ENCODE peak calls at places on chromosomes 2 and 18, in eight cellular contexts. B, T, O, P, U, E, Z and J are unnamed samples.

GRCh38 chr2:178997477-178997876 is 52.5 kb downstream of the CCDC141 start:
- DNase-seq in B (no peak), T (no peak), O (no peak), P (no peak), U (no peak), E (no peak), Z (no peak), J (no peak)

GRCh38 chr2:238173692-238174091 is 14.9 kb downstream of the ERFE start:
- DNase-seq in B (no peak), T (no peak), O (no peak), P (no peak), U (no peak), E (no peak), Z (no peak), J (no peak)

GRCh38 chr2:217993817-217994459 is 8.9 kb downstream of the TNS1 start:
- DNase-seq in B (peak; percentile 40), T (peak; percentile 51), O (no peak), P (peak; percentile 60), U (peak; percentile 77), E (peak; percentile 85), Z (no peak), J (no peak)

GRCh38 chr2:201996006-201996405 is 37.6 kb upstream of the FZD7 start:
- DNase-seq in B (no peak), T (no peak), O (no peak), P (no peak), U (no peak), E (peak; percentile 84), Z (no peak), J (no peak)

GRCh38 chr18:55406374-55407045 is 181.5 kb downstream of the TCF4 start:
- DNase-seq in B (no peak), T (peak; percentile 25), O (no peak), P (no peak), U (no peak), E (no peak), Z (peak; percentile 4), J (no peak)

GRCh38 chr2:135056790-135057189 is 4.7 kb downstream of the RAB3GAP1 start:
- DNase-seq in B (no peak), T (no peak), O (peak; percentile 29), P (no peak), U (no peak), E (no peak), Z (no peak), J (no peak)

GRCh38 chr2:42446503-42447271 is 47.1 kb downstream of the KCNG3 start:
- DNase-seq in B (no peak), T (no peak), O (no peak), P (no peak), U (no peak), E (no peak), Z (no peak), J (no peak)

GRCh38 chr2:26605195-26605968 is 35.8 kb downstream of the CIB4 start:
- DNase-seq in B (peak; percentile 64), T (peak; percentile 71), O (peak; percentile 31), P (peak; percentile 54), U (peak; percentile 65), E (peak; percentile 67), Z (peak; percentile 65), J (no peak)

GRCh38 chr2:241412144-241412543 is 56.1 kb downstream of the FARP2 start:
- DNase-seq in B (no peak), T (peak; percentile 90), O (peak; percentile 9), P (no peak), U (peak; percentile 34), E (no peak), Z (peak; percentile 76), J (peak; percentile 83)

GRCh38 chr2:71299507-71299906 is 32.1 kb upstream of the ZNF638 start:
- DNase-seq in B (peak; percentile 40), T (peak; percentile 61), O (peak; percentile 48), P (no peak), U (peak; percentile 39), E (no peak), Z (peak; percentile 33), J (no peak)

GRCh38 chr2:15700610-15701325 is 109.1 kb downstream of the DDX1 start:
- DNase-seq in B (no peak), T (no peak), O (no peak), P (no peak), U (no peak), E (no peak), Z (no peak), J (no peak)

GRCh38 chr18:74217476-74218143 is 69.3 kb downstream of the TIMM21 start:
- DNase-seq in B (no peak), T (no peak), O (no peak), P (no peak), U (no peak), E (no peak), Z (no peak), J (no peak)

GRCh38 chr18:75418293-75418692 is 9.2 kb downstream of the SMIM21 start:
- DNase-seq in B (no peak), T (peak; percentile 26), O (no peak), P (no peak), U (no peak), E (no peak), Z (no peak), J (no peak)

GRCh38 chr2:235716875-235717496 is 223.1 kb downstream of the AGAP1 start:
- DNase-seq in B (peak; percentile 67), T (peak; percentile 33), O (no peak), P (no peak), U (peak; percentile 19), E (no peak), Z (no peak), J (no peak)

GRCh38 chr2:230821991-230822520 is 42.7 kb upstream of the ITM2C start:
- DNase-seq in B (no peak), T (no peak), O (no peak), P (no peak), U (no peak), E (no peak), Z (no peak), J (no peak)

GRCh38 chr2:122191331-122191730 is 435.9 kb downstream of the TSN start:
- DNase-seq in B (peak; percentile 78), T (no peak), O (peak; percentile 24), P (no peak), U (peak; percentile 55), E (peak; percentile 73), Z (peak; percentile 4), J (no peak)

GRCh38 chr2:14587119-14587518 is 45.4 kb upstream of the LRATD1 start:
- DNase-seq in B (no peak), T (peak; percentile 5), O (peak; percentile 48), P (no peak), U (no peak), E (no peak), Z (peak; percentile 41), J (peak; percentile 8)

GRCh38 chr2:166784296-166784946 is 103.9 kb upstream of the XIRP2 start:
- DNase-seq in B (no peak), T (no peak), O (no peak), P (no peak), U (no peak), E (no peak), Z (no peak), J (no peak)

GRCh38 chr2:118539290-118539689 is 308.2 kb downstream of the EN1 start:
- DNase-seq in B (no peak), T (peak; percentile 42), O (peak; percentile 42), P (no peak), U (peak; percentile 20), E (peak; percentile 56), Z (peak; percentile 26), J (peak; percentile 2)

GRCh38 chr2:25314514-25315315 is 27.0 kb downstream of the DNMT3A start:
- DNase-seq in B (peak; percentile 79), T (peak; percentile 32), O (no peak), P (peak; percentile 79), U (no peak), E (peak; percentile 80), Z (no peak), J (no peak)

GRCh38 chr18:12608292-12608691 is 49.6 kb downstream of the SPIRE1 start:
- DNase-seq in B (no peak), T (peak; percentile 66), O (peak; percentile 59), P (no peak), U (no peak), E (no peak), Z (peak; percentile 31), J (no peak)

GRCh38 chr2:46402874-46403273 is 76.5 kb upstream of the TMEM247 start:
- DNase-seq in B (no peak), T (no peak), O (no peak), P (no peak), U (no peak), E (no peak), Z (no peak), J (no peak)

GRCh38 chr2:23791030-23791429 is 135.9 kb downstream of the ATAD2B start:
- DNase-seq in B (no peak), T (peak; percentile 64), O (peak; percentile 85), P (no peak), U (no peak), E (no peak), Z (peak; percentile 42), J (peak; percentile 65)

GRCh38 chr2:237539681-237540080 is 26.7 kb upstream of the PRLH start:
- DNase-seq in B (no peak), T (peak; percentile 8), O (no peak), P (no peak), U (no peak), E (no peak), Z (no peak), J (no peak)

GRCh38 chr2:176669398-176670174 is 400.3 kb downstream of the MTX2 start:
- DNase-seq in B (no peak), T (no peak), O (no peak), P (no peak), U (no peak), E (no peak), Z (no peak), J (no peak)

GRCh38 chr18:9173770-9174233 is 37.2 kb downstream of the ANKRD12 start:
- DNase-seq in B (peak; percentile 28), T (no peak), O (no peak), P (no peak), U (no peak), E (no peak), Z (no peak), J (no peak)

GRCh38 chr2:197423307-197423706 is 11.5 kb downstream of the SF3B1 start:
- DNase-seq in B (no peak), T (no peak), O (no peak), P (no peak), U (no peak), E (no peak), Z (no peak), J (no peak)

GRCh38 chr2:130963849-130964793 is 127.4 kb downstream of the ARHGEF4 start:
- DNase-seq in B (peak; percentile 56), T (peak; percentile 9), O (no peak), P (no peak), U (peak; percentile 79), E (peak; percentile 83), Z (no peak), J (no peak)

GRCh38 chr2:235500761-235501662 is 7.2 kb downstream of the AGAP1 start:
- DNase-seq in B (no peak), T (peak; percentile 77), O (peak; percentile 48), P (no peak), U (no peak), E (no peak), Z (peak; percentile 81), J (no peak)

GRCh38 chr2:85778646-85779364 is 25.0 kb downstream of the ATOH8 start:
- DNase-seq in B (no peak), T (peak; percentile 39), O (no peak), P (no peak), U (no peak), E (no peak), Z (no peak), J (no peak)

GRCh38 chr2:144258154-144258553 is 261.8 kb downstream of the ZEB2 start:
- DNase-seq in B (no peak), T (no peak), O (no peak), P (no peak), U (no peak), E (no peak), Z (no peak), J (no peak)

GRCh38 chr2:207617011-207617671 is 8.1 kb downstream of the METTL21A start:
- DNase-seq in B (no peak), T (peak; percentile 89), O (peak; percentile 87), P (no peak), U (no peak), E (no peak), Z (peak; percentile 89), J (peak; percentile 85)

GRCh38 chr2:100589527-100589926 is 26.7 kb downstream of the PDCL3 start:
- DNase-seq in B (no peak), T (no peak), O (no peak), P (no peak), U (no peak), E (no peak), Z (no peak), J (no peak)